ENCODE peak calls at places on chromosomes 3 and 15, in five cellular contexts. W is K562, P is HepG2, T is GM23338, H is HCT116. R is an unnamed sample.

GRCh38 chr15:43509002-43509922 is 8.1 kb upstream of the MAP1A start:
- DNase-seq in W (no peak), P (peak; percentile 20), T (peak; percentile 27), H (no peak), R (no peak)

GRCh38 chr3:114383875-114384557 is 90.2 kb downstream of the TIGIT start:
- DNase-seq in W (peak; percentile 43), P (peak; percentile 60), T (peak; percentile 89), H (peak; percentile 47), R (peak; percentile 61)

GRCh38 chr15:80861776-80862175 is 82.6 kb downstream of the CEMIP start:
- DNase-seq in W (no peak), P (no peak), T (no peak), H (no peak), R (no peak)

GRCh38 chr3:165196577-165197561 is 685 bp upstream of the SLITRK3 start:
- DNase-seq in W (no peak), P (no peak), T (peak; percentile 55), H (no peak), R (no peak)

GRCh38 chr3:190617185-190617584 is 103.3 kb downstream of the IL1RAP start:
- DNase-seq in W (no peak), P (peak; percentile 92), T (peak; percentile 57), H (no peak), R (no peak)

GRCh38 chr15:31434418-31435255 is 108.0 kb downstream of the KLF13 start:
- DNase-seq in W (peak; percentile 18), P (no peak), T (peak; percentile 11), H (no peak), R (no peak)

GRCh38 chr3:133437391-133438093 is 37.7 kb downstream of the BFSP2 start:
- DNase-seq in W (no peak), P (no peak), T (peak; percentile 27), H (no peak), R (no peak)

GRCh38 chr3:10356461-10356897 is 35.6 kb upstream of the SEC13 start:
- DNase-seq in W (no peak), P (no peak), T (no peak), H (no peak), R (no peak)

GRCh38 chr3:127951276-127951675 is 36.2 kb downstream of the KBTBD12 start:
- DNase-seq in W (no peak), P (no peak), T (no peak), H (no peak), R (no peak)

GRCh38 chr15:89101302-89102191 is 13.3 kb downstream of the ABHD2 start:
- DNase-seq in W (no peak), P (peak; percentile 45), T (no peak), H (peak; percentile 87), R (peak; percentile 97)

GRCh38 chr3:107699682-107700081 is 176.9 kb downstream of the BBX start:
- DNase-seq in W (no peak), P (no peak), T (no peak), H (no peak), R (no peak)

GRCh38 chr3:30693470-30694120 is 87.2 kb downstream of the TGFBR2 start:
- DNase-seq in W (peak; percentile 18), P (peak; percentile 62), T (peak; percentile 89), H (peak; percentile 40), R (peak; percentile 57)

GRCh38 chr3:101890716-101891115 is 41.4 kb downstream of the NFKBIZ start:
- DNase-seq in W (no peak), P (no peak), T (no peak), H (no peak), R (no peak)

GRCh38 chr3:51384145-51384729 is 854 bp upstream of the MANF start:
- DNase-seq in W (no peak), P (no peak), T (peak; percentile 43), H (no peak), R (no peak)

GRCh38 chr3:50632450-50632849 is 15.5 kb downstream of the MAPKAPK3 start:
- DNase-seq in W (no peak), P (no peak), T (no peak), H (no peak), R (no peak)

GRCh38 chr3:139121513-139122220 is 77.0 kb upstream of the PRR23C start:
- DNase-seq in W (no peak), P (peak; percentile 67), T (no peak), H (no peak), R (no peak)

GRCh38 chr15:57486807-57487206 is 104.9 kb upstream of the MYZAP start:
- DNase-seq in W (no peak), P (no peak), T (no peak), H (no peak), R (no peak)

GRCh38 chr3:10929978-10930620 is 62.4 kb upstream of the SLC6A1 start:
- DNase-seq in W (no peak), P (no peak), T (no peak), H (no peak), R (no peak)

GRCh38 chr3:4314688-4315087 is 11.5 kb downstream of the SETMAR start:
- DNase-seq in W (no peak), P (no peak), T (no peak), H (no peak), R (no peak)

GRCh38 chr3:108406661-108407206 is 103.7 kb downstream of the MYH15 start:
- DNase-seq in W (peak; percentile 39), P (peak; percentile 71), T (peak; percentile 62), H (peak; percentile 52), R (peak; percentile 75)

GRCh38 chr3:10219737-10220136 is 28.5 kb upstream of the TATDN2 start:
- DNase-seq in W (no peak), P (no peak), T (no peak), H (no peak), R (no peak)

GRCh38 chr3:126051741-126052140 is 32.2 kb downstream of the SLC41A3 start:
- DNase-seq in W (no peak), P (no peak), T (no peak), H (no peak), R (no peak)

GRCh38 chr15:26632500-26632899 is 140.4 kb downstream of the GABRB3 start:
- DNase-seq in W (no peak), P (no peak), T (no peak), H (no peak), R (no peak)

GRCh38 chr15:95281470-95281869 is 1049.0 kb upstream of the NR2F2 start:
- DNase-seq in W (no peak), P (no peak), T (no peak), H (no peak), R (no peak)

GRCh38 chr3:18559323-18559972 is 134.3 kb upstream of the SATB1 start:
- DNase-seq in W (no peak), P (peak; percentile 9), T (peak; percentile 88), H (peak; percentile 21), R (peak; percentile 8)

GRCh38 chr15:37618368-37618767 is 316.1 kb upstream of the TMCO5A start:
- DNase-seq in W (no peak), P (no peak), T (no peak), H (no peak), R (no peak)

GRCh38 chr15:31236184-31237041 is 90.2 kb upstream of the KLF13 start:
- DNase-seq in W (peak; percentile 50), P (peak; percentile 64), T (no peak), H (no peak), R (no peak)

GRCh38 chr3:13401149-13401548 is 19.0 kb downstream of the NUP210 start:
- DNase-seq in W (no peak), P (no peak), T (no peak), H (no peak), R (no peak)

GRCh38 chr15:35139822-35140221 is 54.7 kb upstream of the NANOGP8 start:
- DNase-seq in W (no peak), P (no peak), T (no peak), H (no peak), R (no peak)

GRCh38 chr3:141575879-141576743 is 89.3 kb downstream of the RASA2 start:
- DNase-seq in W (no peak), P (peak; percentile 7), T (peak; percentile 49), H (no peak), R (no peak)

GRCh38 chr3:161038725-161039124 is 66.4 kb downstream of the B3GALNT1 start:
- DNase-seq in W (no peak), P (no peak), T (no peak), H (no peak), R (no peak)

GRCh38 chr3:36196058-36196457 is 184.2 kb upstream of the STAC start:
- DNase-seq in W (no peak), P (no peak), T (no peak), H (no peak), R (no peak)

GRCh38 chr3:107394502-107394901 is 17.3 kb downstream of the CCDC54 start:
- DNase-seq in W (no peak), P (no peak), T (peak; percentile 27), H (no peak), R (no peak)

GRCh38 chr3:16319307-16319706 is 54.3 kb downstream of the OXNAD1 start:
- DNase-seq in W (peak; percentile 84), P (peak; percentile 25), T (peak; percentile 85), H (peak; percentile 13), R (no peak)

DNA sequence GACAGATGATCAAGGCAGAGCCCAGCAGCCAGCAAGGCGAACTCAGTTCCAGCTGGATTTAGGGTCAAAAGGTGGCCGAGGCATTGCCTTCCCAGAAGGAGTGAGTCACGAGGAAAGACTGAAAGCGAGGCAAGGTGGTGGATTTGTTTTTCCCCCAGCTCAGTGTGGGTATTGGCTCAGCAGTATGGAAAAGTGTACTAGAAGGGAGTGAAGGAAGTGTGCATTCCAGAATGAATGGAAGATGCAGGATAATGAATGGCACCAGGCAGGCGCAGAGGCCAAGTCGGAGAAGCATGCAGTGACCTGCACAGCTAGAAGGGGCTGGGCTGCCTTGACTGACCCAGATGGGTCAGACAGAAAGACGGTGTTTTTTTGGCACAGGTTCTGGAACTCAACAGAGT is 46.3 kb downstream of the FOXP1 start:
- DNase-seq in W (no peak), P (no peak), T (no peak), H (peak; percentile 15), R (no peak)
- TF ChIP-seq POLR2AphosphoS5 in W (no peak), P (no peak), T (no peak), H (no peak), R (no peak)

DNA sequence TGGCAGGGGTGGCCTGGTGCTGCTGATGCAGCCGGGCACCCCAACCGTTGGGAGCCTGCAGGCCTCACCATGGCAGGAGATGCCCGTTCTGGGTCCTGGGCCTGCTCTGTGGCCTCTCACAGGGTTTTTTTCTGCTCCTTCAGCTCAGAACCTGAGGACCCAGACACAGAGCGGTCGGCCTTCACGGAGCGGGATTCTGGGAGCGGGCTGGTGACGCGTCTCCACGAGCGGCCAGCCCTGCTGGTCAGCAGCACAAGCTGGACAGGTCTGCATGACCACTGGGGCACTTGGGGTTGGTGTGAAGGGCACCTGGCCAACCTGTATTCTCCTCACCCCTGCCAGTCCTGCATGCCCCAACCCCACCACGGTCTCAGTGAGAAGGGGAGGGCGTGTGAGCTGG is 10.3 kb downstream of the ALG1L2 start:
- DNase-seq in W (no peak), P (no peak), T (no peak), H (no peak), R (no peak)
- TF ChIP-seq REST in W (no peak), P (no peak), T (no peak), H (no peak), R (no peak)

GRCh38 chr15:44712108-44713005 is 1.0 kb downstream of the B2M start:
- DNase-seq in W (no peak), P (peak; percentile 43), T (no peak), H (peak; percentile 54), R (no peak)
- TF ChIP-seq POLR2AphosphoS5 in W (peak; percentile 43), P (no peak), T (no peak), H (no peak), R (no peak)

GRCh38 chr15:93005133-93005532 is 83.9 kb downstream of the RGMA start:
- DNase-seq in W (no peak), P (no peak), T (no peak), H (no peak), R (no peak)

GRCh38 chr15:92997821-92998220 is 91.2 kb downstream of the RGMA start:
- DNase-seq in W (no peak), P (no peak), T (no peak), H (no peak), R (no peak)

GRCh38 chr15:93001881-93002280 is 87.1 kb downstream of the RGMA start:
- DNase-seq in W (no peak), P (no peak), T (peak; percentile 15), H (no peak), R (no peak)

GRCh38 chr15:93001156-93001555 is 87.9 kb downstream of the RGMA start:
- DNase-seq in W (no peak), P (no peak), T (no peak), H (no peak), R (no peak)
- TF ChIP-seq REST in W (no peak), P (no peak), T (no peak), H (no peak), R (no peak)